ENCODE peak calls at places on chromosomes 12 and 14, in five cellular contexts. X is GM12878, I is GM12892, Q is HepG2, L is K562. U is an unnamed sample.

GRCh38 chr12:52291267-52291935 is at the start of gene KRT81:
- DNase-seq in X (no peak), I (no peak), Q (no peak), L (no peak), U (no peak)

GRCh38 chr12:95808146-95808545 is 17.6 kb upstream of the NTN4 start:
- DNase-seq in X (no peak), I (no peak), Q (no peak), L (no peak), U (no peak)

GRCh38 chr12:131065279-131065678 is 111.6 kb downstream of the ADGRD1 start:
- DNase-seq in X (no peak), I (no peak), Q (no peak), L (no peak), U (no peak)

GRCh38 chr14:87044807-87045206 is 948.2 kb downstream of the GALC start:
- DNase-seq in X (no peak), I (no peak), Q (no peak), L (no peak), U (no peak)

GRCh38 chr12:121712462-121713256 is at the start of gene TMEM120B:
- DNase-seq in X (no peak), I (peak), Q (peak), L (peak), U (peak)

GRCh38 chr12:110046451-110047187 is 1.7 kb downstream of the C12orf76 start:
- DNase-seq in X (no peak), I (no peak), Q (peak), L (no peak), U (no peak)

GRCh38 chr12:93750056-93750455 is 72.9 kb downstream of the CRADD start:
- DNase-seq in X (no peak), I (no peak), Q (no peak), L (no peak), U (no peak)

GRCh38 chr12:122148657-122149056 is 25.4 kb downstream of the IL31 start:
- DNase-seq in X (no peak), I (no peak), Q (no peak), L (no peak), U (no peak)

GRCh38 chr14:37697489-37698121 is 102.2 kb downstream of the TTC6 start:
- DNase-seq in X (no peak), I (no peak), Q (peak), L (no peak), U (no peak)

GRCh38 chr12:6915023-6915788 is 826 bp downstream of the ENO2 start:
- DNase-seq in X (no peak), I (no peak), Q (no peak), L (peak), U (no peak)

GRCh38 chr12:85632390-85632789 is 203.8 kb downstream of the RASSF9 start:
- DNase-seq in X (no peak), I (no peak), Q (no peak), L (no peak), U (no peak)

GRCh38 chr14:44846232-44846824 is 115.4 kb downstream of the KLHL28 start:
- DNase-seq in X (peak), I (no peak), Q (peak), L (peak), U (peak)

GRCh38 chr14:53389207-53389606 is 236.1 kb upstream of the DDHD1 start:
- DNase-seq in X (no peak), I (no peak), Q (no peak), L (no peak), U (no peak)

GRCh38 chr12:59383426-59383822 is 212.4 kb upstream of the SLC16A7 start:
- DNase-seq in X (no peak), I (no peak), Q (no peak), L (no peak), U (no peak)

GRCh38 chr12:42260518-42260917 is 22.5 kb upstream of the YAF2 start:
- DNase-seq in X (no peak), I (no peak), Q (no peak), L (no peak), U (no peak)

GRCh38 chr12:3418609-3419469 is 72.2 kb upstream of the PRMT8 start:
- DNase-seq in X (no peak), I (no peak), Q (no peak), L (no peak), U (no peak)

GRCh38 chr14:68978550-68978911 is 571 bp downstream of the ACTN1 start:
- DNase-seq in X (no peak), I (no peak), Q (no peak), L (peak), U (peak)

GRCh38 chr12:5784626-5785130 is 160.4 kb downstream of the ANO2 start:
- DNase-seq in X (no peak), I (no peak), Q (no peak), L (no peak), U (no peak)

GRCh38 chr12:94818970-94819369 is 168.6 kb upstream of the TMCC3 start:
- DNase-seq in X (no peak), I (no peak), Q (no peak), L (no peak), U (no peak)

GRCh38 chr12:124693356-124693755 is 125.9 kb upstream of the NCOR2 start:
- DNase-seq in X (no peak), I (no peak), Q (no peak), L (no peak), U (no peak)

GRCh38 chr12:120771097-120771496 is 45.5 kb downstream of the ACADS start:
- DNase-seq in X (no peak), I (no peak), Q (no peak), L (no peak), U (no peak)

GRCh38 chr12:1206118-1206734 is 215.2 kb downstream of the ERC1 start:
- DNase-seq in X (no peak), I (no peak), Q (no peak), L (no peak), U (no peak)

GRCh38 chr12:19694627-19695026 is 255.3 kb downstream of the AEBP2 start:
- DNase-seq in X (no peak), I (no peak), Q (no peak), L (no peak), U (no peak)

GRCh38 chr12:112808176-112808575 is 16.6 kb downstream of the RPH3A start:
- DNase-seq in X (no peak), I (no peak), Q (no peak), L (no peak), U (no peak)

GRCh38 chr14:55416866-55417265 is 5.2 kb upstream of the ATG14 start:
- DNase-seq in X (no peak), I (no peak), Q (no peak), L (peak), U (no peak)

GRCh38 chr12:78651755-78652154 is 212.8 kb upstream of the SYT1 start:
- DNase-seq in X (no peak), I (no peak), Q (no peak), L (no peak), U (no peak)

GRCh38 chr12:110565919-110566871 is 16.9 kb downstream of the PPTC7 start:
- DNase-seq in X (no peak), I (no peak), Q (peak), L (no peak), U (no peak)

GRCh38 chr12:76719171-76719631 is 44.7 kb upstream of the ZDHHC17 start:
- DNase-seq in X (no peak), I (no peak), Q (no peak), L (no peak), U (no peak)

GRCh38 chr12:111429760-111430417 is 24.2 kb downstream of the SH2B3 start:
- DNase-seq in X (no peak), I (no peak), Q (no peak), L (no peak), U (no peak)

GRCh38 chr14:104224516-104225281 is 86.3 kb downstream of the KIF26A start:
- DNase-seq in X (no peak), I (peak), Q (no peak), L (peak), U (peak)

GRCh38 chr14:81323621-81324400 is 76.3 kb downstream of the STON2 start:
- DNase-seq in X (no peak), I (no peak), Q (no peak), L (peak), U (no peak)

GRCh38 chr14:21268612-21269251 is 510 bp downstream of the HNRNPC start:
- DNase-seq in X (no peak), I (no peak), Q (peak), L (peak), U (no peak)

GRCh38 chr14:69685217-69685616 is 73.8 kb downstream of the SUSD6 start:
- DNase-seq in X (no peak), I (no peak), Q (no peak), L (peak), U (no peak)

DNA sequence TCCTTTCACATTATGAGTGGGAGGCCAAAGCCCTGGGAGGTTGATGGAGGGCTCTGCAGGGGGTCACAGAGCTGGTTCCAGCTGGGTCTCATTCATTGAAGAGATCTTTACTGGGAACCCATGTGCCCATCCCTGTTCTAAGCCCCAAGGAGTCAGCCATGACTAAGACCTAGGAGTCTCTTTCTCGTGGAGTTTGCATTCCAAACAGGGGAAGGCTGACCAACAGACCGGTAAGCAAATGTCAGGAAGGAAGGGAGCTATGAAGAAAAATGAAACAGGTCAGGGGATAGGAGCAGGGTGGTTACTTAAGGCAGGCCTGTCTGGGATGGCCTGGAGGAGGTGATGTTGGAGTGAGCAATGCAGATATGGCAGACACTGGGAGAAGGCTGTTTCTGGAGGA is 31.5 kb downstream of the SYNDIG1L start:
- DNase-seq in X (no peak), I (no peak), Q (no peak), L (no peak), U (no peak)
- TF ChIP-seq POLR2A in X (no peak), I (no peak), Q (no peak), L (no peak), U (no peak)

DNA sequence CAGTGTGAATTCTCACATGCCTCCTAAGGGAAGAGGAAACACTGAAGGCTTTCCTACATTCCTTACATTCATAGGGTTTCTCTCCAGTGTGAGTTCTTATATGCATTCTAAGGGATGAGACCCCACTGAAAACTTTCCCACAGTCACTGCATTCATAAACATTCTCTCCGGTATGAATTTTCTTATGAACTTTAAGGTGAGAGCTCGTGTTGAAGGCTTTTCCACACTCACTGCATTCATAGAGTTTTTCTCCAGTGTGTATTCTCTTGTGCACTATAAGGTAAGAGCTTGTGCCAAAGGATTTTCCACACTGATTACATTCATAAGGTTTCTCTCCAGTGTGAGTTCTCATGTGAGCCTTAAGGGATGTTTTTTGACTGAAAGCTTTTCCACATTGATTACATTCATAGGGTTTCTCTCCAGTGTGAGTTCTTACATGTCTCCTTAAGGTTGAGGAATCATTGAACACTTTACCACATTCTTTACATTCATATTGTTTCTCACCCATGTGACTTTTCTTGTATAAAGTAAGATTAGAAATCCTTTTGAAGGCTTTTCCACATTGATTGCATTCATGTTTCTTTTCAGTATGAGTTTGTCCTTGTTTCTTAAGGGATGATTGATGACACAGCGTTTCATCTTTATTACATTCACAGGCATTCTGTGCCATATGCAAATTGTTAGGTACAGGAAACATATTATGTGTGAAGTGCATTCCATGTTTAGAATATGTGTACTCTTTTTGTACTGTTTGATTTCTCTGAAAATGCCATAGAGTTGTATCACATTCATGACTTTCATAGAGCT is 9.5 kb downstream of the ZNF891 start:
- DNase-seq in X (no peak), I (no peak), Q (no peak), L (no peak), U (no peak)
- TF ChIP-seq TAF1 in X (no peak), I (no peak), Q (no peak), L (no peak), U (no peak)

DNA sequence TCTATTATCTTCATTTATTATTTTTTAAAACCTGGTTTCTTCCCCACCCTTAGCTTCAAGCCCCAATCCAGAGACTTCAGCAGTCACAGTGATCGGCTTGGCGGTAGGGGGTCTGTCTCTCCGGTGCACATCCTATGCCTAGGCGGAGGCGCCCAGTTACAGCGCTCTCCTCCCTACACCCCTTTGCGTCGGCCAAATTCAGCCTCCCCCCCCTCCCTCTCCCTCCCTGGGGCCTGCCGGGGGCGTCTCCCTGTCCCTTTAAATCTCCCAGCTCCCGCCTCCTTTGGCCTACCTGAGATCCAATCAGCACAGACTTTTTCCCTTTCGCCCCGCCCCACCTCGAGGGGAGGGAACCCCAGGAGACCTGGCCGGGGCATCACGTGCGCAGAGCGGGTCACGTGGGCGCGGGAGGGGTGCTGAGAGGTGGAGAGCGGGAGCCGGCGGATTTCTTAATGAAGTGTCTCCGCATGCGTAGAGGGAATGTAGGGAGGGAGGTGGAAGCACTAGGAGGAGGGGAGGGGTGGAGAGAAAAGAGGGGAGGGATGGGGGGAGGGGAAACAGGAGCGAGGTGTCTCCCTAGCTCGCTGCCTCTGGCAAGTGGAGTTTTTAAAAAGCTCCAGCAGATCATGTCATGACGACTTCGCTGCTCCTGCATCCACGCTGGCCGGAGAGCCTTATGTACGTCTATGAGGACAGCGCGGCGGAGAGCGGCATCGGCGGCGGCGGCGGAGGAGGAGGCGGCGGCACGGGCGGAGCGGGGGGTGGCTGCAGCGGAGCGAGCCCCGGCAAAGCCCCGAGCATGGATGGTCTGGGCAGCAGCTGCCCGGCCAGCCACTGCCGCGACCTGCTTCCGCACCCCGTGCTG is at the start of gene HOXC13:
- DNase-seq in X (no peak), I (no peak), Q (peak), L (peak), U (no peak)
- TF ChIP-seq POLR2A in X (no peak), I (no peak), Q (no peak), L (no peak), U (no peak)

GRCh38 chr14:100662850-100663527 is 63.7 kb upstream of the DLK1 start:
- DNase-seq in X (no peak), I (no peak), Q (peak), L (peak), U (peak)
- TF ChIP-seq TAF1 in X (no peak), I (no peak), Q (no peak), L (no peak), U (no peak)

U was measured in GM12891.